ENCODE peak calls at places on chromosomes 2 and 18, in five cellular contexts. One of them, this sample, is unnamed.

GRCh38 chr2:230913406-230913805 is 11.6 kb downstream of the GPR55 start:
- DNase-seq in OCI-LY7: peak; percentile 25
- DNase-seq in Karpas-422: peak; percentile 88
- DNase-seq in psoas muscle: no peak
- DNase-seq in endodermal cell: peak; percentile 59
- DNase-seq in this sample: no peak

GRCh38 chr2:55232863-55233657 is 572 bp downstream of the RPS27A start:
- DNase-seq in OCI-LY7: peak; percentile 60
- DNase-seq in Karpas-422: peak; percentile 71
- DNase-seq in psoas muscle: peak; percentile 73
- DNase-seq in endodermal cell: peak; percentile 48
- DNase-seq in this sample: no peak

GRCh38 chr18:39675916-39676315 is 2110.3 kb upstream of the CELF4 start:
- DNase-seq in OCI-LY7: no peak
- DNase-seq in Karpas-422: no peak
- DNase-seq in psoas muscle: no peak
- DNase-seq in endodermal cell: no peak
- DNase-seq in this sample: no peak

GRCh38 chr2:55861733-55862132 is 61.8 kb downstream of the EFEMP1 start:
- DNase-seq in OCI-LY7: no peak
- DNase-seq in Karpas-422: no peak
- DNase-seq in psoas muscle: no peak
- DNase-seq in endodermal cell: no peak
- DNase-seq in this sample: no peak

GRCh38 chr2:22329097-22329716 is 1055.8 kb upstream of the KLHL29 start:
- DNase-seq in OCI-LY7: no peak
- DNase-seq in Karpas-422: no peak
- DNase-seq in psoas muscle: no peak
- DNase-seq in endodermal cell: no peak
- DNase-seq in this sample: no peak

GRCh38 chr18:22250591-22250996 is 81.2 kb downstream of the GATA6 start:
- DNase-seq in OCI-LY7: no peak
- DNase-seq in Karpas-422: peak; percentile 23
- DNase-seq in psoas muscle: no peak
- DNase-seq in endodermal cell: no peak
- DNase-seq in this sample: no peak

GRCh38 chr2:181955010-181955409 is 30.6 kb upstream of the PPP1R1C start:
- DNase-seq in OCI-LY7: no peak
- DNase-seq in Karpas-422: no peak
- DNase-seq in psoas muscle: no peak
- DNase-seq in endodermal cell: no peak
- DNase-seq in this sample: no peak

GRCh38 chr2:196277002-196277401 is 105.6 kb upstream of the STK17B start:
- DNase-seq in OCI-LY7: peak; percentile 81
- DNase-seq in Karpas-422: peak; percentile 90
- DNase-seq in psoas muscle: no peak
- DNase-seq in endodermal cell: no peak
- DNase-seq in this sample: no peak

GRCh38 chr2:108945969-108946368 is 43.1 kb downstream of the EDAR start:
- DNase-seq in OCI-LY7: no peak
- DNase-seq in Karpas-422: no peak
- DNase-seq in psoas muscle: no peak
- DNase-seq in endodermal cell: no peak
- DNase-seq in this sample: no peak

GRCh38 chr2:144325086-144325485 is 194.8 kb downstream of the ZEB2 start:
- DNase-seq in OCI-LY7: peak; percentile 31
- DNase-seq in Karpas-422: peak; percentile 66
- DNase-seq in psoas muscle: no peak
- DNase-seq in endodermal cell: no peak
- DNase-seq in this sample: no peak

GRCh38 chr2:147869934-147870333 is 25.1 kb downstream of the ACVR2A start:
- DNase-seq in OCI-LY7: no peak
- DNase-seq in Karpas-422: no peak
- DNase-seq in psoas muscle: no peak
- DNase-seq in endodermal cell: no peak
- DNase-seq in this sample: no peak

GRCh38 chr2:30193104-30193681 is 38.1 kb upstream of the LBH start:
- DNase-seq in OCI-LY7: no peak
- DNase-seq in Karpas-422: peak; percentile 4
- DNase-seq in psoas muscle: no peak
- DNase-seq in endodermal cell: no peak
- DNase-seq in this sample: no peak

GRCh38 chr2:15553519-15553918 is 7.6 kb downstream of the NBAS start:
- DNase-seq in OCI-LY7: no peak
- DNase-seq in Karpas-422: no peak
- DNase-seq in psoas muscle: no peak
- DNase-seq in endodermal cell: no peak
- DNase-seq in this sample: no peak

GRCh38 chr2:119468154-119468955 is 36.7 kb downstream of the TMEM37 start:
- DNase-seq in OCI-LY7: no peak
- DNase-seq in Karpas-422: no peak
- DNase-seq in psoas muscle: no peak
- DNase-seq in endodermal cell: no peak
- DNase-seq in this sample: no peak

DNA sequence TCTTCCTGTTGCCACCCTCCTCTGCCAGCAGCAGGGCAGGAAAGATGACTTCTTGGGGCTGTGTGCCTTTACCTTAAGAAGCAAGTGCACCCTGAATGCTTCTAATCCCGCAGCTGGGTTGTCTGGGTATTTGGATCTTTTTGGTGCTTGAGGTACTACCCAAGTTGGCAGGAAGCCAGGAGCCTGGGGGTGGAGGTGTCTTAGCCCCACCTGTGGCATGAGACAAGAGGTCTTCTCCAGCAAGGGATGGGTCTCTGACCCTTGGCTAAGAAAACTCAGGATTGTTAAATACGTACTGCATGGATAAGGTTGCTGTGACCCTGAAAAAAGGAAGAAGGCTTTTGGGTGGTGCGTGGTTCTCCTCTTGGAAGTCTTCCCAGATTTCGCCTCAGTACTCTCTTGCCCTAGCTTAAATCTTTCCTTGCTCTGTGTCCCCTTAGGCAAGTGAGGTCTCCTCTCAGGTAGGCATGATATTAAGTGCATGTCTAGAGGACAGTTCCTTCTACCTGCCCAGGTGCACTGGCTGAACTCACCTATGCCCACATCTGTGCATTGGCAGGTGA is 4.3 kb downstream of the HPCAL1 start:
- DNase-seq in OCI-LY7: no peak
- DNase-seq in Karpas-422: no peak
- DNase-seq in psoas muscle: no peak
- DNase-seq in endodermal cell: no peak
- DNase-seq in this sample: no peak
- H3K4me1 ChIP-seq in OCI-LY7: peaks cover 17% of the 10 kb centered on the region
- H3K4me1 ChIP-seq in Karpas-422: peaks cover 14% of the 10 kb centered on the region
- H3K4me1 ChIP-seq in psoas muscle: no peaks in the 10 kb centered on the region
- H3K4me1 ChIP-seq in endodermal cell: no peaks in the 10 kb centered on the region
- H3K4me1 ChIP-seq in this sample: peaks cover 46% of the 10 kb centered on the region

DNA sequence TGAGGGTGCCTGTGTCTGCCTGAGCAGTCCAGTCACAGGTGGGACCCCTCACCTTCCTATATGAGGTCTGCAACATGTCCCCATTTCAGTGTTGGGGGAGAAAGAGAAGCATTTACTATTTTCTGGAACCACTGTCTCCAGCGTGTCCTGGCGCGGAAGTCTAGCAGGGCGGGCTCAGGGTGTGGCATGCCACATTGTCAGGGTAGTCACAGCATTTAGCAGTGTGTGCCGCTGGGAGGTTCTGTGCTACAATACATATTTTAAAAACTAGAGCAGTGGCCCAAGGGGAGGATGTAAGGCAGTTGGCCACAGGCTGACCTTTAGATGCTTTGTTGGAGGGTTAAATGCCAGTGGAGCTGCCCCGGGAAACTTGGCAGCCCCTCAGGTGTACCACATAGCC is 12.5 kb downstream of the UBE2F start:
- DNase-seq in OCI-LY7: no peak
- DNase-seq in Karpas-422: no peak
- DNase-seq in psoas muscle: no peak
- DNase-seq in endodermal cell: no peak
- DNase-seq in this sample: no peak
- H3K4me1 ChIP-seq in OCI-LY7: peaks cover 20% of the 10 kb centered on the region
- H3K4me1 ChIP-seq in Karpas-422: peaks cover 19% of the 10 kb centered on the region
- H3K4me1 ChIP-seq in psoas muscle: peaks cover 36% of the 10 kb centered on the region
- H3K4me1 ChIP-seq in endodermal cell: no peaks in the 10 kb centered on the region
- H3K4me1 ChIP-seq in this sample: peaks cover 26% of the 10 kb centered on the region

GRCh38 chr2:213233438-213234330 is 50.6 kb upstream of the SPAG16 start:
- DNase-seq in OCI-LY7: peak; percentile 33
- DNase-seq in Karpas-422: no peak
- DNase-seq in psoas muscle: no peak
- DNase-seq in endodermal cell: no peak
- DNase-seq in this sample: no peak
- H3K4me1 ChIP-seq in OCI-LY7: peaks cover 97% of the 10 kb centered on the region
- H3K4me1 ChIP-seq in Karpas-422: peaks cover 16% of the 10 kb centered on the region
- H3K4me1 ChIP-seq in psoas muscle: no peaks in the 10 kb centered on the region
- H3K4me1 ChIP-seq in endodermal cell: peaks cover 6% of the 10 kb centered on the region
- H3K4me1 ChIP-seq in this sample: peaks cover 3% of the 10 kb centered on the region

GRCh38 chr2:152406836-152407161 is 71.8 kb downstream of the FMNL2 start:
- DNase-seq in OCI-LY7: no peak
- DNase-seq in Karpas-422: no peak
- DNase-seq in psoas muscle: no peak
- DNase-seq in endodermal cell: no peak
- DNase-seq in this sample: no peak

GRCh38 chr2:152407204-152407721 is 72.3 kb downstream of the FMNL2 start:
- DNase-seq in OCI-LY7: no peak
- DNase-seq in Karpas-422: no peak
- DNase-seq in psoas muscle: peak; percentile 62
- DNase-seq in endodermal cell: peak; percentile 85
- DNase-seq in this sample: no peak

GRCh38 chr2:152403395-152403794 is 68.4 kb downstream of the FMNL2 start:
- DNase-seq in OCI-LY7: no peak
- DNase-seq in Karpas-422: no peak
- DNase-seq in psoas muscle: no peak
- DNase-seq in endodermal cell: no peak
- DNase-seq in this sample: no peak

GRCh38 chr2:152406119-152406835 is 71.3 kb downstream of the FMNL2 start:
- DNase-seq in OCI-LY7: no peak
- DNase-seq in Karpas-422: no peak
- DNase-seq in psoas muscle: no peak
- DNase-seq in endodermal cell: no peak
- DNase-seq in this sample: no peak

GRCh38 chr2:152405206-152406118 is 70.5 kb downstream of the FMNL2 start:
- DNase-seq in OCI-LY7: no peak
- DNase-seq in Karpas-422: no peak
- DNase-seq in psoas muscle: no peak
- DNase-seq in endodermal cell: no peak
- DNase-seq in this sample: no peak
- H3K4me1 ChIP-seq in OCI-LY7: no peaks in the 10 kb centered on the region
- H3K4me1 ChIP-seq in Karpas-422: peaks cover 3% of the 10 kb centered on the region
- H3K4me1 ChIP-seq in psoas muscle: peaks cover 77% of the 10 kb centered on the region
- H3K4me1 ChIP-seq in endodermal cell: peaks cover 16% of the 10 kb centered on the region
- H3K4me1 ChIP-seq in this sample: peaks cover 49% of the 10 kb centered on the region

GRCh38 chr2:177242136-177242987 is 22.2 kb downstream of the NFE2L2 start:
- DNase-seq in OCI-LY7: no peak
- DNase-seq in Karpas-422: no peak
- DNase-seq in psoas muscle: no peak
- DNase-seq in endodermal cell: no peak
- DNase-seq in this sample: no peak

GRCh38 chr2:177243476-177243875 is 21.1 kb downstream of the NFE2L2 start:
- DNase-seq in OCI-LY7: no peak
- DNase-seq in Karpas-422: no peak
- DNase-seq in psoas muscle: no peak
- DNase-seq in endodermal cell: no peak
- DNase-seq in this sample: no peak

GRCh38 chr2:177241771-177242135 is 22.8 kb downstream of the NFE2L2 start:
- DNase-seq in OCI-LY7: no peak
- DNase-seq in Karpas-422: no peak
- DNase-seq in psoas muscle: no peak
- DNase-seq in endodermal cell: no peak
- DNase-seq in this sample: no peak

GRCh38 chr2:177244244-177244771 is 20.2 kb downstream of the NFE2L2 start:
- DNase-seq in OCI-LY7: no peak
- DNase-seq in Karpas-422: no peak
- DNase-seq in psoas muscle: no peak
- DNase-seq in endodermal cell: no peak
- DNase-seq in this sample: no peak

DNA sequence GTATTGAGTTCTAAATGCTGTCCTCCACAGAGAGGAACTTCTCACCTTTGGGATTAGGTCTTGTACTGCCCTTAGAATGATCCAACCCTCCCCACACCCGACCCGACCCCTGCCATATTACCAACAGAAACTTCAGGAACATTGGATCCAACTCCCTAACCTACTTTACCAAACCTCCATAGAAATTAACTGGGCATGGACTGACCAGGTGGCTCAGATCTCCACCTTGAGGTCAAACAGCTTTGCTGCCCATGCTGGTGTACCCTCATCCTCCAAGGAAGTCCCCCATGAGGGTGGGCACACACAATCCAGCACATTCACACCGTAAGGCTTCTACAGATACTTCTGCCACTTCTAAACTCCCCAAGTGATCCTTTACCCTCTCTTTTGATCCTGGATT is 21.5 kb downstream of the NFE2L2 start:
- DNase-seq in OCI-LY7: no peak
- DNase-seq in Karpas-422: no peak
- DNase-seq in psoas muscle: no peak
- DNase-seq in endodermal cell: no peak
- DNase-seq in this sample: no peak
- H3K4me1 ChIP-seq in OCI-LY7: peaks cover 35% of the 10 kb centered on the region
- H3K4me1 ChIP-seq in Karpas-422: peaks cover 99% of the 10 kb centered on the region
- H3K4me1 ChIP-seq in psoas muscle: peaks cover 93% of the 10 kb centered on the region
- H3K4me1 ChIP-seq in endodermal cell: peaks cover 8% of the 10 kb centered on the region
- H3K4me1 ChIP-seq in this sample: peaks cover 97% of the 10 kb centered on the region

DNA sequence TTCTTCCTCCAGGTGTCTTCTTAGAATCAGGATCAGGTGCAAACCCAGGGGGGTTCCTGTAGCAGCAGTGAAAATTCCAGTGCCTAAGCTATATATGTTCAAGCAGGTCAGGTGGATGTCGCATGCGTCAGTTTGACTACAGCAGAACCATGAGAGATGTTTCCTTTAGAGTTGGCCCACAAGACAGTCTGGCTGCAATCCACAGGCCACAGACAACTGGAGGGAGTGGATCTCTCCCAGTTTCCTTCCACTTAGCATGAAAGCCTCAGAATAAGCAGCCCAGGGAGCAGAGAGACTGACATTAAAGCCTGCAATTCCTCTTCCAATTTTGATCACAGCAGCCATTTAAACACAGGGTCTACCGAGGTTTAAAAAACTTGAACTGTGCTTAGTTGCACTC is 1.1 kb upstream of the KCNE4 start:
- DNase-seq in OCI-LY7: no peak
- DNase-seq in Karpas-422: no peak
- DNase-seq in psoas muscle: no peak
- DNase-seq in endodermal cell: no peak
- DNase-seq in this sample: no peak
- H3K4me1 ChIP-seq in OCI-LY7: no peaks in the 10 kb centered on the region
- H3K4me1 ChIP-seq in Karpas-422: no peaks in the 10 kb centered on the region
- H3K4me1 ChIP-seq in psoas muscle: no peaks in the 10 kb centered on the region
- H3K4me1 ChIP-seq in endodermal cell: no peaks in the 10 kb centered on the region
- H3K4me1 ChIP-seq in this sample: peaks cover 25% of the 10 kb centered on the region